ENCODE peak calls at places on chromosomes 6 and 20, in six cellular contexts. F, X, U, W, K and R are unnamed samples.

GRCh38 chr6:163490826-163491577 is 76.5 kb downstream of the QKI start:
- DNase-seq in U (peak; percentile 63), K (peak; percentile 87), F (peak; percentile 71), W (peak; percentile 61), X (peak; percentile 51), R (peak; percentile 73)

GRCh38 chr6:132153221-132153896 is 202.2 kb upstream of the CCN2 start:
- DNase-seq in U (no peak), K (no peak), X (no peak), W (peak; percentile 86), F (no peak), R (no peak)

GRCh38 chr6:8556370-8557018 is 121.1 kb upstream of the SLC35B3 start:
- DNase-seq in W (peak; percentile 2), U (no peak), F (no peak), K (no peak), X (no peak), R (no peak)

GRCh38 chr6:6600865-6601264 is 12.3 kb downstream of the LY86 start:
- DNase-seq in F (no peak), U (no peak), W (no peak), X (no peak), K (no peak), R (no peak)

GRCh38 chr20:56995635-56996075 is 270.8 kb downstream of the BMP7 start:
- DNase-seq in W (no peak), K (no peak), X (no peak), U (no peak), F (no peak), R (no peak)

GRCh38 chr6:84057908-84058307 is 24.3 kb downstream of the MRAP2 start:
- DNase-seq in U (no peak), W (no peak), X (no peak), F (no peak), K (no peak), R (no peak)

GRCh38 chr6:116206231-116206903 is 47.5 kb downstream of the TSPYL4 start:
- DNase-seq in F (no peak), K (no peak), U (no peak), X (no peak), W (no peak), R (no peak)

GRCh38 chr20:18739785-18740184 is 73.8 kb upstream of the SCP2D1 start:
- DNase-seq in W (peak; percentile 90), K (no peak), U (no peak), X (peak; percentile 80), F (no peak), R (peak; percentile 35)

GRCh38 chr20:61566691-61567090 is 314.6 kb downstream of the CDH4 start:
- DNase-seq in W (no peak), X (no peak), K (no peak), F (peak; percentile 39), U (no peak), R (no peak)

GRCh38 chr6:36290668-36291620 is 21.1 kb downstream of the PNPLA1 start:
- DNase-seq in X (no peak), F (no peak), K (no peak), W (no peak), U (no peak), R (no peak)

GRCh38 chr6:155881845-155882526 is 426.3 kb upstream of the NOX3 start:
- DNase-seq in W (no peak), U (no peak), F (no peak), X (no peak), K (no peak), R (no peak)

GRCh38 chr20:1203630-1204029 is 376 bp downstream of the C20orf202 start:
- DNase-seq in W (no peak), K (no peak), F (no peak), U (no peak), X (no peak), R (peak; percentile 3)

GRCh38 chr6:37137881-37138568 is 31.9 kb upstream of the PIM1 start:
- DNase-seq in K (no peak), W (peak; percentile 83), U (peak; percentile 9), X (peak; percentile 41), F (no peak), R (no peak)

GRCh38 chr6:169841251-169841650 is 89.8 kb downstream of the ERMARD start:
- DNase-seq in X (no peak), W (no peak), U (no peak), K (no peak), F (peak; percentile 13), R (peak; percentile 10)

GRCh38 chr6:133632206-133632605 is 256.7 kb upstream of the TCF21 start:
- DNase-seq in X (no peak), F (no peak), K (no peak), W (peak; percentile 71), U (no peak), R (no peak)

GRCh38 chr6:167907837-167908681 is 81.3 kb downstream of the AFDN start:
- DNase-seq in F (no peak), K (no peak), W (peak; percentile 28), X (no peak), U (no peak), R (no peak)

GRCh38 chr20:23449400-23449799 is 3.3 kb downstream of the CST11 start:
- DNase-seq in K (no peak), X (no peak), F (no peak), W (no peak), U (no peak), R (no peak)

GRCh38 chr6:105482227-105482839 is 79.5 kb upstream of the PREP start:
- DNase-seq in K (no peak), F (no peak), W (peak; percentile 38), X (peak; percentile 47), U (peak; percentile 23), R (no peak)

GRCh38 chr6:138389551-138389950 is 11.8 kb downstream of the SMIM28 start:
- DNase-seq in X (no peak), U (no peak), W (no peak), F (no peak), K (no peak), R (no peak)

GRCh38 chr6:57137392-57137791 is 34.7 kb upstream of the BAG2 start:
- DNase-seq in X (no peak), F (no peak), K (no peak), W (no peak), U (no peak), R (no peak)

GRCh38 chr6:56551409-56552120 is 91.1 kb downstream of the DST start:
- DNase-seq in U (no peak), F (no peak), W (no peak), K (no peak), X (no peak), R (no peak)

GRCh38 chr20:38889050-38889449 is 37.2 kb upstream of the FAM83D start:
- DNase-seq in K (no peak), X (no peak), W (no peak), U (no peak), F (peak; percentile 51), R (no peak)

GRCh38 chr6:155645328-155645727 is 189.7 kb upstream of the NOX3 start:
- DNase-seq in U (no peak), W (peak; percentile 62), X (no peak), F (no peak), K (no peak), R (no peak)

GRCh38 chr6:13725052-13725451 is 13.4 kb upstream of the RANBP9 start:
- DNase-seq in U (no peak), X (no peak), K (no peak), W (no peak), F (no peak), R (no peak)

GRCh38 chr6:24831771-24832718 is 33.3 kb upstream of the ARMH2 start:
- DNase-seq in K (no peak), X (no peak), F (no peak), W (peak; percentile 40), U (no peak), R (peak; percentile 38)

DNA sequence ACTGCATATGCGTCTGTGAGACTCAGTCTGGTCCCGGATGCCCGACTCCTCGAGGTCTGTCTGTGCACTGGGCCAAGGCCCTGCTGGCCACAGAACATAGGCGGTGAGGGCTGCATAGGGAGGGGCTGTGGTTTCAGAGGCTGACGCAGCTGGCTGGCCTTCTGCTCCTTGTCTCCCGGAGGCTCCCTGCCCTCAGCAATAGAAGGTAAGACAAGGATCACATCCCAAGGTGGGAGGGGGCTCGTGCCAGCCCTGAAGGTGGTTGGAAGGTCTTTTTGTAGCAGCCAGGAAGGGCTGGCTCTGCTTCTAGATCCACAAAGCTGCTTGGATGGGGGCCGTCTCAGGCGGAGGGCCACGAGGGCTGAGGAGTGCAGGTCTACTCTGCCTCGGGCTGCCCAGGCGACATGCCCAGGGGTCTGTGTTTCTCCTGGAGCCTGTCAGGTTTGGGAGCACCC is 239.8 kb upstream of the SULF2 start:
- DNase-seq in F (no peak), W (peak; percentile 29), K (peak; percentile 37), U (no peak), X (peak; percentile 78), R (peak; percentile 54)
- TF ChIP-seq CTCF in F (no peak), W (no peak), K (no peak), U (no peak), X (no peak), R (no peak)

GRCh38 chr6:45445364-45445748 is 67.6 kb upstream of the SUPT3H start:
- DNase-seq in K (no peak), U (no peak), X (no peak), F (no peak), W (peak; percentile 35), R (no peak)
- H3K4me3 ChIP-seq in K (no peak overlapping the region), U (no peak overlapping the region), X (no peak overlapping the region), F (peak overlapping the region; percentile 44), W (no peak overlapping the region), R (no peak overlapping the region)

DNA sequence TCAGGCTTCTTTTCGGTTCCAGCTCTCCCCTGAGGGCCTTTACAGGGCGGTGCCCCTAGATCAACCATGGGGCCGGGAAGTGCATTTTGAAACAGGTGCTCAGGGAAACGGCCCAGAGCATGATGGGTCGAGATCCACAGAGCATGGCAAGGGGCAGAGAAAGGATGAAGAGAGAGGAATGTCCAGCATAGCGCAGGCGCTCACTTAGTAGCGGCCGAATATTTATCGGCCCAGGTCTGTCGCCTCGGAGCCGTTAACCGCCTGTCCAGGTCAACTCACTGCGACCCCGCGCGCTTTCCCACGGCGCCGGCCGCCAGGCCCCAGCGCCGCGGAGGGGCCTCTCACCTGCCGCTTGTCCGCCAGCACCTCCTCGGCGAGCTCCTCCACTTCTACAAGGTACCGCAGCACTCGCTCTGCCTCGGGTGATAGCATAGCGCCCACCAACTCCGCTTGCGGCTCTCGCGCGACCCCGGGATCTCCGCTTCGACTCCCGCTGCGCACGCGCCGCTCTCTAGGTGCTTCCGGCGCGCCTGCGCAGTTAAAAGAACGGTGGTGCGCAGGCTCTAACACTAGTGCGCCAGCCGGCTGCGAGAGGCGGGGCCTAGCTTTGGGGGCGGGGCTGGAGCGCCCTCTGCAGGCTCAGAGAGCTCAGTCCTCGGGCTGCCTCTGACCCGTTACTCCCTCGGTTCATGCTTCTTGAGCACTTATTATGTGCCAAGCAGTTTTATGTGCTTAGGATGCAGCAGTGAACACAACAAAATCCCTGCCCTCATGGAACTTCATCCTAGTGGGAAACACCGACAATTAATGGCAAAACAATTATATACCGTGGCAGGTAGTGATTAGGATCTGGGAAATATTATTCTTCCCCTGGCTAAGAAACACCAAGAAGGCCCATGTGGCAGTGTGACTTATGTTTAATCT is at the start of gene PDRG1:
- DNase-seq in W (peak; percentile 93), U (peak; percentile 95), K (peak; percentile 89), X (peak; percentile 95), F (peak; percentile 99), R (peak; percentile 98)
- TF ChIP-seq POLR2A in W (peak; percentile 87), U (peak; percentile 62), K (no peak), X (peak; percentile 67), F (no peak), R (peak; percentile 50)

DNA sequence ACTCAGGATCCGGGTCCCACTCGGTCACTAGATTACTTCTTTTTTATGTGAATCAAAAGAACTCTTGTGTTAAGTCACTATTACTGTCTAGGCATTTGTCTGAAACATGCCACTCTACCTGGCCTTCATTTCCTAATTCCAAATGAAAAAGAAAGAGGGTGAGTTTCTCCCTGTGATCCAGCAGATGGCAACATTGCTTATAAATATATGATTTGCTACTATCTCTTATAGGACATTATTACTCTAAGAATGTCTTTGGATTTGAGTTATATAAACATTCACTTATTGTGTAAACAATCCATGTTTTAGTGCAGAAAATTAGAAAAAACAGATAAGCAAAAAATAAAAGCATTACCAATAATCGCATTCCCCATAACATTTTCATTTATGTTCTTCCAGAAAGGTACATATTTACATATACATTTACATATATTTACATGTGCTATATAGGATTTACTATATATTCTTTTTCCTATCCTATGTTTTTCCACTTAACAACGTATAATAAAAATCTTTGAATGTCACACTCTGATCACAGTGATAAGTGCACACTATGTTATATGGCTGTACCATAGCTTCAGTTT is 66.9 kb downstream of the FAXC start:
- DNase-seq in W (peak; percentile 30), F (no peak), U (no peak), K (no peak), X (no peak), R (no peak)
- TF ChIP-seq CTCF in W (peak; percentile 54), F (no peak), U (peak; percentile 43), K (no peak), X (no peak), R (no peak)